ENCODE peak calls at places on chromosomes 7 and 10, in five cellular contexts. H, J, Q, R and Y are unnamed samples.

GRCh38 chr7:122166708-122167107 is 22.7 kb upstream of the AASS start:
- DNase-seq in Q (no peak), H (no peak), J (no peak), R (no peak), Y (no peak)

GRCh38 chr10:129968937-129969527 is 5.0 kb upstream of the EBF3 start:
- DNase-seq in H (peak), R (peak), J (no peak), Q (peak), Y (no peak)

GRCh38 chr7:118492466-118492865 is 268.0 kb downstream of the ANKRD7 start:
- DNase-seq in J (no peak), Q (no peak), H (no peak), R (no peak), Y (no peak)

GRCh38 chr10:42984761-42985325 is 92.0 kb upstream of the RET start:
- DNase-seq in H (no peak), J (no peak), Q (no peak), R (peak), Y (no peak)

GRCh38 chr7:42156541-42156865 is 80.5 kb downstream of the GLI3 start:
- DNase-seq in R (no peak), Q (no peak), J (no peak), H (no peak), Y (no peak)

GRCh38 chr10:113992601-113993011 is 51.1 kb upstream of the ADRB1 start:
- DNase-seq in Q (no peak), R (no peak), J (no peak), H (no peak), Y (no peak)

GRCh38 chr10:106655606-106656005 is 508.9 kb downstream of the SORCS1 start:
- DNase-seq in R (no peak), Q (no peak), J (no peak), H (no peak), Y (no peak)

GRCh38 chr7:138001529-138002095 is at the start of gene CREB3L2:
- DNase-seq in R (no peak), J (no peak), Q (peak), H (peak), Y (peak)

GRCh38 chr10:89553064-89553734 is 17.8 kb upstream of the SLC16A12 start:
- DNase-seq in R (no peak), H (peak), Q (peak), J (no peak), Y (no peak)

GRCh38 chr7:33836797-33837355 is 68.5 kb upstream of the BMPER start:
- DNase-seq in J (no peak), Q (no peak), H (no peak), R (peak), Y (peak)

GRCh38 chr10:129622736-129623135 is 155.7 kb downstream of the MGMT start:
- DNase-seq in J (no peak), H (no peak), R (no peak), Q (no peak), Y (no peak)

GRCh38 chr7:134201569-134202261 is 74.6 kb downstream of the LRGUK start:
- DNase-seq in R (no peak), Q (no peak), H (no peak), J (no peak), Y (peak)

DNA sequence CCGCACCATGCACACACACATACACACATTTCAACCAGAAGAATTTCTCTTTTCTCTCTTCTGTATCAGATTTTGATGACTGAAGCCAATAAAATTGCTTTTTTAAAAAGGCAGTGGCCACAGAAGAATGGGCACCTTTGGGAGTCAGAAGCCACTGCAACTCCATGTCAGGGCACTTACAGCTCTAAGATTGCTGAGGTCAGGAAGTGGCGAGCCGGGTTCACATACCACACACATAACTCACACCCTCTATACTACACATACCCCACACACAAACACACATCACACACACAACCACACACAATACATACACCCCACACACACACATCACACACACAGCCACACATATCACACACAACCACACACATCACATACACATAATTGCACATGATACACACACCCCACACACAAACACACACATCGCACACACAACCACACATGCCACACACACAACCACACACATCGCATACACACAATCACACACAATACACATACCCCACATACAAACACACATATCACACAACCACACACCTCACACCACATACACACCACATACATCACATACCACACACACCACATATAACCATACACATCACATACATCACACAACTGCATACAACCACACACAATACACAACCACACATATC is 31.2 kb downstream of the GPRIN2 start:
- DNase-seq in J (no peak), H (peak), Q (no peak), R (no peak), Y (no peak)
- TF ChIP-seq HDAC2 in J (no peak), H (no peak), Q (no peak), R (no peak), Y (no peak)

GRCh38 chr7:84946549-84946948 is 240.3 kb downstream of the SEMA3D start:
- DNase-seq in J (no peak), H (no peak), R (no peak), Q (no peak), Y (peak)
- TF ChIP-seq HDAC2 in J (no peak), H (no peak), R (no peak), Q (no peak), Y (no peak)

DNA sequence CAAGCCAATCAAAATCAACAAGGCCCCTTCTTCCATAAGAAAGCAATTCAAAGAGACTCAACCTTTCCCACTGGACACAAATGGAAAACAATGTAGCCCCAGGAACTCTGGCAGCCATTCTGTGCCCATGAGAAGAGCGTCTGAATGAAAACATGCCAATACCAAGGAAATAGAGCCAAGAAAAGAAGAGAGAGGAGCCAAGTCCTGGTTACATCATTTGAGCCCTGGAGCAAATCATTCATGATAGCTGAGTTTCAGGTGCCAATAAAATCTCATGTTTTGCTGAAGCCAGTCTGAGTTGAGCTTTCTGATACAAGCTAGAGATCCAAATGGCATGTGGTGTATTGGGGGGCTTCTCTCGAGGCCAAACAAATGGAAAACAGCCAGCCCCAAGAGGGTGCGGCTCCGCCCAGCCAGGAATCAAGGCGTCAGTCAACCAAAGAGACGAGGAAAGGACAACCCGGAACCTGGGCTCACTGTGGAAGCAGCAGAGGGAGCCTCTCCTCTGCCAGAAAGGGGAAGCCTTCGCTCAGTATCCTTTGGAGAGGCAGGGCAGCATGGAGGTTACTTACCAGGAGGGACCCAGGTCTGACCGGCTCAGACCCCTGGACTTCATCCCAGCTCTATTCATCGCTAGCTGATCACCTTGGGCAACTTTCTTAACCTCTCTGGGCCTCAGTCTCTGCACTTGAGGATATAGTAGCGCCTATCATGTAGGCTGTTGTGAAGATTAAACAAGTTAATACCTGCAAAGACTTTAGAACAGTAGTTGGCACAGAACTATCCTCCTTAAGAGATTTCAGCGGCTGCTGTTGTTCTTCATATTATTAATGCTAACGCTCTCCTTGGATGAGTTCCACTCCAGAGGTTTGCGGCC is 61.8 kb downstream of the OAT start:
- DNase-seq in R (no peak), Q (no peak), J (no peak), H (no peak), Y (no peak)
- TF ChIP-seq HDAC2 in R (no peak), Q (no peak), J (no peak), H (no peak), Y (no peak)

GRCh38 chr7:954330-955238 is at the start of gene ADAP1:
- DNase-seq in J (no peak), Q (no peak), H (peak), R (no peak), Y (peak)
- TF ChIP-seq HDAC2 in J (no peak), Q (no peak), H (no peak), R (no peak), Y (no peak)

GRCh38 chr10:65565246-65565645 is 1360.6 kb upstream of the LRRTM3 start:
- DNase-seq in R (no peak), H (no peak), Q (no peak), J (no peak), Y (no peak)

GRCh38 chr10:65571011-65571570 is 1354.7 kb upstream of the LRRTM3 start:
- DNase-seq in J (no peak), R (no peak), Q (peak), H (peak), Y (no peak)

GRCh38 chr10:65566906-65567305 is 1358.9 kb upstream of the LRRTM3 start:
- DNase-seq in Q (no peak), J (no peak), H (no peak), R (no peak), Y (no peak)

DNA sequence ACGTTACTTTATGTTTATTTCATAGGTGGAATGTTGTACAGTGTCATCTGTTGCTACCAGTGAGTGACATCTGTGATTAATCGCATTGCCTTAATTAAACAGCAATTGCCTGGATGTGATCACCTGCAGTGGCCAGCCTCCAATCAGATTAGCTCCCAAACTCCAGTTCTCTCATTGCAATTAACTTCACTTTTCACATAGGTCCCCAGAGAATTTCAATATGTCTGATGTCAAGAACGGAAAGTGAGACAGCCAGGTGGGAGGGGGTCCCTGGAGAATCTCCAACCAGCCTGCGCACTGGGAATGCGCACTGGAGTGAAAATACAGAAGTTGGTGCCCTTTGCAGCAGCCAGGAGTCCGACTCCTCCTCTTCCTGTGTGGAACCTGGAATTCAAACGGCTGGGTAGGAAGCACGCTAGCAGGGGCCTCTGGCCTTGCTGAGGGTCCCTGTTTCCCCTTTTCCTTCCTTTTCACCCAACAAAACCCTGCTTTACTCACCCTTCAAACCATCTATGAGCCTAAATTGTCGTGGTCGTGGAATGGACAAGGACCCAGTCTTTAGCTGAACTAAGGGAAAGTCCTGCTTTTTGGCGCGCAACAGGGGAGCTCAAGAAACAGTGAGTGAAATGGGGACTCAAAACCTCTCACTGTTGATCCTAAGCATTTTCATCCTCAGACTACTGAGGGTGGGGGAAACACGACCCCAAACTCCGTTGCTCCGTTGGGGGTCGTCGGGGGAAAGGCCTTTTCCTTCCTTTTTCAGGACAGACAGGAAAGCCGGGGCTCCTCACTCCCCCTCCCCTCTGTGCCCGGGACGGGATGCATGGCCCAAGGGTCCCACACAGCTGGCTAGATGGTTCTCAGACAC is 1355.5 kb upstream of the LRRTM3 start:
- DNase-seq in R (peak), Q (peak), J (no peak), H (peak), Y (no peak)
- TF ChIP-seq HDAC2 in R (peak), Q (no peak), J (no peak), H (no peak), Y (no peak)